ENCODE peak calls at places on chromosomes 16 and 17, in four cellular contexts. K is activated gamma-delta T cell treated with Interleukin-2 at 50 U/mL for 16 hours; T is stimulated activated CD4-positive, alpha-beta T cell treated with anti-CD3 and anti-CD28 coated beads, Interleukin-1b, Interleukin-23, amount 100 ng/mL, for 24 hours; D is Karpas-422. P is an unnamed sample.

GRCh38 chr17:21058098-21058893 is 15.5 kb upstream of the USP22 start:
- DNase-seq in K (no peak), T (no peak), D (no peak), P (no peak)

GRCh38 chr16:74449470-74449869 is 28.2 kb upstream of the CLEC18B start:
- DNase-seq in K (no peak), T (no peak), D (no peak), P (no peak)

GRCh38 chr16:67637625-67638024 is 7.3 kb upstream of the CARMIL2 start:
- DNase-seq in K (no peak), T (no peak), D (no peak), P (no peak)

GRCh38 chr17:801660-802059 is 19.5 kb downstream of the MRM3 start:
- DNase-seq in K (no peak), T (no peak), D (no peak), P (no peak)

GRCh38 chr16:48353565-48354163 is 31.5 kb downstream of the SIAH1 start:
- DNase-seq in K (peak), T (peak), D (peak), P (peak)

GRCh38 chr16:57858635-57859034 is 56.3 kb upstream of the KIFC3 start:
- DNase-seq in K (no peak), T (no peak), D (no peak), P (no peak)

GRCh38 chr17:64707077-64707591 is 45.0 kb upstream of the SMURF2 start:
- DNase-seq in K (no peak), T (no peak), D (no peak), P (peak)

GRCh38 chr17:2343421-2343820 is 6.1 kb downstream of the SGSM2 start:
- DNase-seq in K (no peak), T (no peak), D (no peak), P (no peak)

GRCh38 chr17:82238562-82239201 is 9.8 kb downstream of the SLC16A3 start:
- DNase-seq in K (peak), T (peak), D (no peak), P (no peak)

GRCh38 chr16:8854298-8854948 is 14.4 kb downstream of the CARHSP1 start:
- DNase-seq in K (no peak), T (no peak), D (no peak), P (no peak)

GRCh38 chr16:78375055-78375679 is 275.7 kb downstream of the WWOX start:
- DNase-seq in K (no peak), T (no peak), D (no peak), P (no peak)

GRCh38 chr16:12896562-12896961 is 4.8 kb upstream of the SHISA9 start:
- DNase-seq in K (no peak), T (no peak), D (peak), P (peak)

GRCh38 chr16:88298882-88299745 is 83.6 kb upstream of the ZNF469 start:
- DNase-seq in K (no peak), T (no peak), D (no peak), P (no peak)

GRCh38 chr17:63543822-63544420 is 6.4 kb upstream of the DCAF7 start:
- DNase-seq in K (no peak), T (no peak), D (no peak), P (no peak)

GRCh38 chr17:57455063-57455914 is 199.0 kb downstream of the MSI2 start:
- DNase-seq in K (peak), T (no peak), D (no peak), P (no peak)

GRCh38 chr17:48068491-48068961 is 20.4 kb downstream of the NFE2L1 start:
- DNase-seq in K (no peak), T (no peak), D (peak), P (no peak)

GRCh38 chr17:20955437-20956323 is 87.1 kb downstream of the USP22 start:
- DNase-seq in K (no peak), T (no peak), D (no peak), P (no peak)

GRCh38 chr16:48261569-48261968 is 14.2 kb upstream of the ABCC11 start:
- DNase-seq in K (no peak), T (no peak), D (no peak), P (no peak)

GRCh38 chr16:20918486-20919239 is 18.1 kb downstream of the LYRM1 start:
- DNase-seq in K (no peak), T (no peak), D (peak), P (no peak)

GRCh38 chr16:12386076-12386641 is 409.6 kb downstream of the SNX29 start:
- DNase-seq in K (no peak), T (no peak), D (no peak), P (no peak)

GRCh38 chr16:30076276-30076791 is 540 bp downstream of the PPP4C start:
- DNase-seq in K (no peak), T (no peak), D (peak), P (no peak)

GRCh38 chr16:78659668-78660217 is 560.3 kb downstream of the WWOX start:
- DNase-seq in K (no peak), T (no peak), D (no peak), P (peak)

GRCh38 chr17:75098861-75099260 is 10.9 kb upstream of the ARMC7 start:
- DNase-seq in K (no peak), T (no peak), D (no peak), P (no peak)

GRCh38 chr17:5381542-5381941 is 37.9 kb downstream of the NUP88 start:
- DNase-seq in K (no peak), T (no peak), D (no peak), P (no peak)

GRCh38 chr17:51645056-51645455 is 384.7 kb downstream of the UTP18 start:
- DNase-seq in K (no peak), T (no peak), D (no peak), P (no peak)

GRCh38 chr17:42051645-42052044 is 1.2 kb upstream of the C17orf113 start:
- DNase-seq in K (no peak), T (no peak), D (no peak), P (no peak)

GRCh38 chr16:50601341-50601740 is 53.1 kb downstream of the NKD1 start:
- DNase-seq in K (no peak), T (no peak), D (no peak), P (no peak)

GRCh38 chr17:17156511-17156910 is 49.6 kb downstream of the PLD6 start:
- DNase-seq in K (no peak), T (no peak), D (no peak), P (no peak)

GRCh38 chr17:67082110-67082509 is 37.8 kb downstream of the CACNG1 start:
- DNase-seq in K (no peak), T (no peak), D (peak), P (no peak)

GRCh38 chr17:57004944-57005579 is 27.1 kb downstream of the SCPEP1 start:
- DNase-seq in K (no peak), T (no peak), D (peak), P (no peak)

GRCh38 chr16:69937465-69937951 is 13.6 kb upstream of the CLEC18A start:
- DNase-seq in K (no peak), T (no peak), D (no peak), P (no peak)

GRCh38 chr16:57185945-57186629 is at the start of the genes PSME3IP1 and RSPRY1:
- DNase-seq in K (peak), T (peak), D (peak), P (peak)

GRCh38 chr16:77842468-77842867 is 54.1 kb downstream of the VAT1L start:
- DNase-seq in K (no peak), T (no peak), D (no peak), P (no peak)

GRCh38 chr17:29170682-29171081 is 9.5 kb downstream of the MYO18A start:
- DNase-seq in K (no peak), T (no peak), D (no peak), P (no peak)